ENCODE peak calls at places on chromosomes 13 and 19, in seven cellular contexts. One of them, this sample, is unnamed.

GRCh38 chr13:70415141-70415540 is 306.9 kb upstream of the KLHL1 start:
- DNase-seq in effector memory CD4-positive, alpha-beta T cell: no peak
- DNase-seq in H7: no peak
- DNase-seq in fibroblast of the aortic adventitia: no peak
- DNase-seq in A673: no peak
- DNase-seq in epithelial cell of esophagus: no peak
- DNase-seq in GM23338: no peak
- DNase-seq in this sample: no peak

GRCh38 chr13:31951215-31951678 is 80.3 kb upstream of the FRY start:
- DNase-seq in A673: no peak
- DNase-seq in GM23338: no peak
- DNase-seq in fibroblast of the aortic adventitia: peak
- DNase-seq in epithelial cell of esophagus: peak
- DNase-seq in H7: no peak
- DNase-seq in effector memory CD4-positive, alpha-beta T cell: no peak
- DNase-seq in this sample: no peak

GRCh38 chr13:32783067-32783466 is 196.8 kb downstream of the PDS5B start:
- DNase-seq in H7: no peak
- DNase-seq in GM23338: no peak
- DNase-seq in A673: peak
- DNase-seq in effector memory CD4-positive, alpha-beta T cell: no peak
- DNase-seq in fibroblast of the aortic adventitia: peak
- DNase-seq in epithelial cell of esophagus: peak
- DNase-seq in this sample: peak

GRCh38 chr19:55484571-55485438 is at the start of gene NAT14:
- DNase-seq in A673: peak
- DNase-seq in H7: peak
- DNase-seq in epithelial cell of esophagus: peak
- DNase-seq in GM23338: peak
- DNase-seq in fibroblast of the aortic adventitia: peak
- DNase-seq in effector memory CD4-positive, alpha-beta T cell: peak
- DNase-seq in this sample: peak

GRCh38 chr13:53198017-53198416 is 169.4 kb downstream of the OLFM4 start:
- DNase-seq in GM23338: peak
- DNase-seq in effector memory CD4-positive, alpha-beta T cell: no peak
- DNase-seq in H7: peak
- DNase-seq in epithelial cell of esophagus: no peak
- DNase-seq in A673: peak
- DNase-seq in fibroblast of the aortic adventitia: no peak
- DNase-seq in this sample: no peak

GRCh38 chr13:28408235-28408848 is 86.6 kb downstream of the FLT1 start:
- DNase-seq in H7: no peak
- DNase-seq in A673: no peak
- DNase-seq in GM23338: no peak
- DNase-seq in epithelial cell of esophagus: no peak
- DNase-seq in fibroblast of the aortic adventitia: no peak
- DNase-seq in effector memory CD4-positive, alpha-beta T cell: no peak
- DNase-seq in this sample: no peak

GRCh38 chr13:114152831-114153371 is 20.5 kb upstream of the RASA3 start:
- DNase-seq in A673: no peak
- DNase-seq in fibroblast of the aortic adventitia: peak
- DNase-seq in epithelial cell of esophagus: no peak
- DNase-seq in H7: peak
- DNase-seq in GM23338: no peak
- DNase-seq in effector memory CD4-positive, alpha-beta T cell: no peak
- DNase-seq in this sample: no peak

GRCh38 chr13:57813641-57814040 is 182.1 kb downstream of the PCDH17 start:
- DNase-seq in A673: peak
- DNase-seq in fibroblast of the aortic adventitia: no peak
- DNase-seq in GM23338: peak
- DNase-seq in H7: no peak
- DNase-seq in effector memory CD4-positive, alpha-beta T cell: no peak
- DNase-seq in epithelial cell of esophagus: no peak
- DNase-seq in this sample: no peak

GRCh38 chr13:50208826-50209335 is 193.6 kb downstream of the KCNRG start:
- DNase-seq in fibroblast of the aortic adventitia: peak
- DNase-seq in effector memory CD4-positive, alpha-beta T cell: no peak
- DNase-seq in A673: peak
- DNase-seq in GM23338: peak
- DNase-seq in H7: peak
- DNase-seq in epithelial cell of esophagus: peak
- DNase-seq in this sample: peak

GRCh38 chr19:58453743-58454142 is 2.3 kb downstream of the ZNF324B start:
- DNase-seq in A673: no peak
- DNase-seq in H7: no peak
- DNase-seq in effector memory CD4-positive, alpha-beta T cell: no peak
- DNase-seq in GM23338: no peak
- DNase-seq in epithelial cell of esophagus: no peak
- DNase-seq in fibroblast of the aortic adventitia: no peak
- DNase-seq in this sample: no peak

GRCh38 chr13:70249332-70250064 is 141.2 kb upstream of the KLHL1 start:
- DNase-seq in H7: no peak
- DNase-seq in effector memory CD4-positive, alpha-beta T cell: no peak
- DNase-seq in epithelial cell of esophagus: peak
- DNase-seq in GM23338: peak
- DNase-seq in A673: no peak
- DNase-seq in fibroblast of the aortic adventitia: no peak
- DNase-seq in this sample: peak

GRCh38 chr13:113159701-113160100 is 1.3 kb downstream of the PROZ start:
- DNase-seq in H7: peak
- DNase-seq in GM23338: no peak
- DNase-seq in A673: no peak
- DNase-seq in fibroblast of the aortic adventitia: no peak
- DNase-seq in epithelial cell of esophagus: no peak
- DNase-seq in effector memory CD4-positive, alpha-beta T cell: no peak
- DNase-seq in this sample: no peak

GRCh38 chr19:6065685-6066365 is 44.5 kb downstream of the RFX2 start:
- DNase-seq in A673: no peak
- DNase-seq in effector memory CD4-positive, alpha-beta T cell: peak
- DNase-seq in H7: peak
- DNase-seq in GM23338: peak
- DNase-seq in fibroblast of the aortic adventitia: peak
- DNase-seq in epithelial cell of esophagus: peak
- DNase-seq in this sample: peak

GRCh38 chr13:108342369-108343289 is 73.1 kb downstream of the TNFSF13B start:
- DNase-seq in epithelial cell of esophagus: peak
- DNase-seq in fibroblast of the aortic adventitia: peak
- DNase-seq in A673: peak
- DNase-seq in GM23338: peak
- DNase-seq in effector memory CD4-positive, alpha-beta T cell: peak
- DNase-seq in H7: peak
- DNase-seq in this sample: peak

GRCh38 chr13:28474491-28475134 is 20.3 kb downstream of the FLT1 start:
- DNase-seq in fibroblast of the aortic adventitia: peak
- DNase-seq in A673: no peak
- DNase-seq in GM23338: no peak
- DNase-seq in epithelial cell of esophagus: peak
- DNase-seq in H7: no peak
- DNase-seq in effector memory CD4-positive, alpha-beta T cell: no peak
- DNase-seq in this sample: no peak

GRCh38 chr13:110416131-110416584 is 109.1 kb downstream of the COL4A2 start:
- DNase-seq in A673: no peak
- DNase-seq in H7: no peak
- DNase-seq in effector memory CD4-positive, alpha-beta T cell: no peak
- DNase-seq in fibroblast of the aortic adventitia: peak
- DNase-seq in GM23338: no peak
- DNase-seq in epithelial cell of esophagus: peak
- DNase-seq in this sample: no peak

GRCh38 chr19:867301-867793 is 7.9 kb downstream of the CFD start:
- DNase-seq in GM23338: no peak
- DNase-seq in fibroblast of the aortic adventitia: no peak
- DNase-seq in H7: peak
- DNase-seq in epithelial cell of esophagus: no peak
- DNase-seq in A673: peak
- DNase-seq in effector memory CD4-positive, alpha-beta T cell: no peak
- DNase-seq in this sample: peak

GRCh38 chr19:49983645-49984229 is 22.8 kb upstream of the SIGLEC11 start:
- DNase-seq in fibroblast of the aortic adventitia: peak
- DNase-seq in effector memory CD4-positive, alpha-beta T cell: peak
- DNase-seq in GM23338: peak
- DNase-seq in A673: peak
- DNase-seq in epithelial cell of esophagus: peak
- DNase-seq in H7: peak
- DNase-seq in this sample: no peak

GRCh38 chr19:29680447-29680846 is 15.2 kb downstream of the PLEKHF1 start:
- DNase-seq in H7: peak
- DNase-seq in epithelial cell of esophagus: no peak
- DNase-seq in A673: no peak
- DNase-seq in GM23338: no peak
- DNase-seq in fibroblast of the aortic adventitia: no peak
- DNase-seq in effector memory CD4-positive, alpha-beta T cell: peak
- DNase-seq in this sample: no peak

GRCh38 chr13:28819046-28819747 is 942 bp upstream of the MTUS2 start:
- DNase-seq in A673: peak
- DNase-seq in GM23338: peak
- DNase-seq in fibroblast of the aortic adventitia: peak
- DNase-seq in epithelial cell of esophagus: peak
- DNase-seq in effector memory CD4-positive, alpha-beta T cell: no peak
- DNase-seq in H7: peak
- DNase-seq in this sample: peak

GRCh38 chr13:73307481-73307880 is 248.7 kb downstream of the KLF5 start:
- DNase-seq in effector memory CD4-positive, alpha-beta T cell: no peak
- DNase-seq in A673: no peak
- DNase-seq in GM23338: no peak
- DNase-seq in epithelial cell of esophagus: no peak
- DNase-seq in H7: no peak
- DNase-seq in fibroblast of the aortic adventitia: no peak
- DNase-seq in this sample: no peak

GRCh38 chr13:99992376-99992775 is 10.8 kb downstream of the ZIC2 start:
- DNase-seq in effector memory CD4-positive, alpha-beta T cell: no peak
- DNase-seq in fibroblast of the aortic adventitia: no peak
- DNase-seq in A673: peak
- DNase-seq in GM23338: no peak
- DNase-seq in H7: no peak
- DNase-seq in epithelial cell of esophagus: no peak
- DNase-seq in this sample: peak

GRCh38 chr13:99992912-99993311 is 11.3 kb downstream of the ZIC2 start:
- DNase-seq in fibroblast of the aortic adventitia: no peak
- DNase-seq in GM23338: no peak
- DNase-seq in A673: peak
- DNase-seq in epithelial cell of esophagus: peak
- DNase-seq in H7: no peak
- DNase-seq in effector memory CD4-positive, alpha-beta T cell: no peak
- DNase-seq in this sample: peak

GRCh38 chr13:99995503-99996176 is 14.1 kb downstream of the ZIC2 start:
- DNase-seq in H7: peak
- DNase-seq in effector memory CD4-positive, alpha-beta T cell: no peak
- DNase-seq in A673: peak
- DNase-seq in fibroblast of the aortic adventitia: peak
- DNase-seq in GM23338: peak
- DNase-seq in epithelial cell of esophagus: no peak
- DNase-seq in this sample: peak

GRCh38 chr13:99995104-99995502 is 13.5 kb downstream of the ZIC2 start:
- DNase-seq in effector memory CD4-positive, alpha-beta T cell: no peak
- DNase-seq in GM23338: no peak
- DNase-seq in fibroblast of the aortic adventitia: no peak
- DNase-seq in epithelial cell of esophagus: no peak
- DNase-seq in H7: no peak
- DNase-seq in A673: no peak
- DNase-seq in this sample: peak

DNA sequence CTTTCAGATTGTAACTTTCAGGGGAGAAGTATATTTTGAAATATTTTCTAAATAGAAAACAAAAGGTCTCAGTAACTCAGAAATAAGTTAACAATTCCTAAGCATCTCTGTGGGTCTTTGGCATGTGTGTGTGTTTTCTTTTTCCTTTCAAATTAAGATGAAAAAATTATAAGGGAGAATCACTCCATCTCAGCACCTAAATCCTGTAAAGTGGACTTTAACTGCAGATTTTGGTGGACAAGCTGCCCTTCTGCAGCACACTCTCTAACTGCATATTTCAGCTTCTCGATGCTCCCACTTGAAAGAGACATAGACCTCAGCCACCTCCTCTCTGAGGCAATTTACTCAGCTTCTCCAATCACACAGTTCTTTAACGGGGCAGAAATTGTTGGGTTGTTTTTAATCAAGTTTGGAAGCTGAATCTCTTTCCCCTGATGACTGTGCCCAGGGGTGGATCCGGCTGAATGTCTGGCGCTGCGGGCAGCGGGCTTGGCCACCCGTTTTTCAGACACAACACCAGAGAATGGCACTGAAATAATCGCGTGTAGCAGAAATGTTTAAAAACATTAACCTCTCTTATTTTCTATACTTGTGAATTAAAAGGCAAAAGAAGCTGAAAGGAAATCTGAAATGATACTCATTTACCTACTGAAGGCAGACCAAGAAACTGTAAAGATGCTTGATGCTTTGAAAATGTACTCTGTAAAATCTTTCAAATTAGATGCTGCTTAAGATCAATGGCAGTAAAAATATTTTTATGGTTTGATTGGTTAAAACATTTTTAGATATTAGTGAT is 12.3 kb downstream of the ZIC2 start:
- DNase-seq in H7: peak
- DNase-seq in epithelial cell of esophagus: no peak
- DNase-seq in effector memory CD4-positive, alpha-beta T cell: no peak
- DNase-seq in A673: peak
- DNase-seq in GM23338: peak
- DNase-seq in fibroblast of the aortic adventitia: no peak
- DNase-seq in this sample: peak
- H3K4me3 ChIP-seq in H7: no peak
- H3K4me3 ChIP-seq in epithelial cell of esophagus: no peak
- H3K4me3 ChIP-seq in effector memory CD4-positive, alpha-beta T cell: no peak
- H3K4me3 ChIP-seq in A673: peak
- H3K4me3 ChIP-seq in GM23338: peak
- H3K4me3 ChIP-seq in fibroblast of the aortic adventitia: no peak
- H3K4me3 ChIP-seq in this sample: no peak

DNA sequence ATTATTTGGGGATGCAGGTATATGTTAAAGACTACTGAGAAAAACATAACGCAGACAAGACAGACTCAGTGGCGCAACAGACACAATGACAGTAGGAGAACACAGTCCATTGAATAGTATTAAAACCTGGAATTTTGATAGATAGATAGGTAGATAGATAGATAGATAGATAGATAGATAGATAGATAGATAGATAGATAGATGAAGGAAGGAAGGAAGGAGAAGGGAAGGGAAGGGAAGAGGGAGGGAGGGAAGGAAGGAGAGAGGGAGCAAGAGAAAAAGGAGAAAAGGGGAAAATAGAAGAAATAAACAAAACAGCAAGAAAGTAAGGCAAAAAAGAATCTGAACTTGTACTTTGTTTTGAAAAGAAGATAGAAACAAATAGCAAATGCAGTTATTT is 404.5 kb downstream of the FOXO1 start:
- DNase-seq in effector memory CD4-positive, alpha-beta T cell: no peak
- DNase-seq in GM23338: no peak
- DNase-seq in H7: no peak
- DNase-seq in epithelial cell of esophagus: no peak
- DNase-seq in A673: no peak
- DNase-seq in fibroblast of the aortic adventitia: no peak
- DNase-seq in this sample: no peak
- H3K4me3 ChIP-seq in effector memory CD4-positive, alpha-beta T cell: no peak
- H3K4me3 ChIP-seq in GM23338: no peak
- H3K4me3 ChIP-seq in H7: no peak
- H3K4me3 ChIP-seq in epithelial cell of esophagus: no peak
- H3K4me3 ChIP-seq in A673: no peak
- H3K4me3 ChIP-seq in fibroblast of the aortic adventitia: no peak
- H3K4me3 ChIP-seq in this sample: no peak

GRCh38 chr13:106565127-106565775 is 2.7 kb downstream of the ARGLU1 start:
- DNase-seq in effector memory CD4-positive, alpha-beta T cell: no peak
- DNase-seq in H7: no peak
- DNase-seq in GM23338: no peak
- DNase-seq in A673: no peak
- DNase-seq in fibroblast of the aortic adventitia: no peak
- DNase-seq in epithelial cell of esophagus: no peak
- DNase-seq in this sample: no peak
- H3K4me3 ChIP-seq in effector memory CD4-positive, alpha-beta T cell: peak
- H3K4me3 ChIP-seq in H7: no peak
- H3K4me3 ChIP-seq in GM23338: peak
- H3K4me3 ChIP-seq in A673: no peak
- H3K4me3 ChIP-seq in fibroblast of the aortic adventitia: peak
- H3K4me3 ChIP-seq in epithelial cell of esophagus: no peak
- H3K4me3 ChIP-seq in this sample: no peak

GRCh38 chr19:16640951-16641350 is 12.9 kb upstream of the MED26 start:
- DNase-seq in GM23338: no peak
- DNase-seq in epithelial cell of esophagus: no peak
- DNase-seq in effector memory CD4-positive, alpha-beta T cell: no peak
- DNase-seq in fibroblast of the aortic adventitia: no peak
- DNase-seq in H7: no peak
- DNase-seq in A673: no peak
- DNase-seq in this sample: no peak
- H3K4me3 ChIP-seq in GM23338: no peak
- H3K4me3 ChIP-seq in epithelial cell of esophagus: no peak
- H3K4me3 ChIP-seq in effector memory CD4-positive, alpha-beta T cell: no peak
- H3K4me3 ChIP-seq in fibroblast of the aortic adventitia: no peak
- H3K4me3 ChIP-seq in H7: no peak
- H3K4me3 ChIP-seq in A673: no peak
- H3K4me3 ChIP-seq in this sample: no peak

This sample was measured in astrocyte of the spinal cord.